ENCODE peak calls at places on chromosomes 7 and 10, in four cellular contexts. U is endodermal cell, Q is IMR-90, Y is keratinocyte. D is an unnamed sample.

GRCh38 chr7:116633131-116633988 is 38.6 kb upstream of the MET start:
- DNase-seq in U (no peak), Y (peak; percentile 13), Q (no peak), D (no peak)

GRCh38 chr10:44418637-44419036 is 33.7 kb upstream of the CXCL12 start:
- DNase-seq in Q (no peak), Y (no peak), U (peak; percentile 22), D (no peak)

GRCh38 chr7:121385800-121386179 is 10.3 kb downstream of the FAM3C start:
- DNase-seq in U (no peak), Y (no peak), Q (peak; percentile 15), D (peak; percentile 71)

GRCh38 chr7:23011222-23011924 is 2.6 kb downstream of the HYCC1 start:
- DNase-seq in U (no peak), Y (no peak), Q (no peak), D (no peak)

GRCh38 chr10:21724695-21725371 is 190.8 kb downstream of the MLLT10 start:
- DNase-seq in U (peak; percentile 45), Q (peak; percentile 100), Y (peak; percentile 95), D (peak; percentile 97)

GRCh38 chr10:99958287-99958686 is 51.5 kb downstream of the DNMBP start:
- DNase-seq in U (no peak), Y (no peak), Q (peak; percentile 67), D (peak; percentile 95)

GRCh38 chr10:108788891-108789290 is 1134.4 kb downstream of the XPNPEP1 start:
- DNase-seq in U (no peak), Y (no peak), Q (no peak), D (no peak)

GRCh38 chr7:158358926-158359645 is 228.5 kb downstream of the PTPRN2 start:
- DNase-seq in Q (no peak), Y (no peak), U (peak; percentile 18), D (no peak)

GRCh38 chr7:154881046-154881445 is 121.9 kb downstream of the PAXIP1 start:
- DNase-seq in Y (no peak), Q (no peak), U (no peak), D (no peak)

GRCh38 chr7:43108255-43109011 is 4.0 kb upstream of the HECW1 start:
- DNase-seq in Y (peak; percentile 2), U (peak; percentile 97), Q (peak; percentile 39), D (peak; percentile 58)

GRCh38 chr7:102883098-102883860 is 29.5 kb upstream of the LRRC17 start:
- DNase-seq in Y (peak; percentile 40), U (no peak), Q (peak; percentile 76), D (peak; percentile 82)

GRCh38 chr10:103470755-103471653 is 8.0 kb downstream of the CALHM3 start:
- DNase-seq in Y (no peak), Q (no peak), U (peak; percentile 81), D (no peak)

GRCh38 chr7:46996972-46997371 is 584.9 kb downstream of the TNS3 start:
- DNase-seq in Q (no peak), U (no peak), Y (no peak), D (no peak)

GRCh38 chr10:84140036-84140379 is 699 bp downstream of the GHITM start:
- DNase-seq in U (peak; percentile 51), Q (peak; percentile 31), Y (no peak), D (no peak)

GRCh38 chr7:134245253-134245652 is 71.5 kb downstream of the SLC35B4 start:
- DNase-seq in Y (no peak), Q (no peak), U (no peak), D (no peak)

GRCh38 chr7:75809396-75809795 is 4.2 kb downstream of the CCL24 start:
- DNase-seq in Q (no peak), Y (no peak), U (no peak), D (no peak)

GRCh38 chr7:138935438-138936079 is 45.6 kb downstream of the KIAA1549 start:
- DNase-seq in U (peak; percentile 47), Q (peak; percentile 92), Y (peak; percentile 15), D (peak; percentile 77)

GRCh38 chr7:24214670-24215069 is 69.3 kb upstream of the NPY start:
- DNase-seq in Q (no peak), Y (no peak), U (no peak), D (no peak)

DNA sequence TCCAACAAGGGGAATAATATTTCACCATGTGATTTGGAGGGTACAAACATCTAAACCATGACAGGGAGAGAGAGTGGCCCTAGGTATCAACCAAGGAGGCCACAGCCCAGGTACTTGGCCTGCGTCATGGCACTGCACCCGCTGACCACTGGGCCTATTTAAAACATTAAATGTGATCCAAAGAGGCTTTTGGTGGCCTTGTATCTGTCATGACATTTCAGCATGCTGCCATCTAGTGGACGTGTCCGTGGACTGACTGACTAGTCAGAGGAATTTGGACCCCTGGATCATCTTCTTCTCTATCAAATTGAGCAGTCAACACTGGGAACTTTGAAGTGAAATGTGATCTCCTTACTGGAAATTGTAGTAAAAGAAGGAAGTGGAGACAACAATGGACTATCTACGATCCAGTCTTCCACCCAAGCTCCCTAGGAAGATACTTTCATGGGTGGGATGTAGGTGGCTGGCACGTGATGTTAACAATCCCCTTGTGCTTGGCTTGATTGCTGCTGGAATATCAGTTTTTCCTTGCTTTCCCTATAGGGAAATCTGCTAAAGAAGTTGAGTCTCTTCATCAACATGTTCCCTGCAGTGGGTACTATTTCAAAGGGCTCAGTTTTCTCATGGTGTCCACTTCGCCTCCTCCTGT is 24.6 kb upstream of the ITGA8 start:
- DNase-seq in Y (no peak), Q (peak; percentile 56), U (peak; percentile 91), D (peak; percentile 58)
- TF ChIP-seq CTCF in Y (peak; percentile 64), Q (peak; percentile 49), U (peak; percentile 90), D (peak; percentile 73)

DNA sequence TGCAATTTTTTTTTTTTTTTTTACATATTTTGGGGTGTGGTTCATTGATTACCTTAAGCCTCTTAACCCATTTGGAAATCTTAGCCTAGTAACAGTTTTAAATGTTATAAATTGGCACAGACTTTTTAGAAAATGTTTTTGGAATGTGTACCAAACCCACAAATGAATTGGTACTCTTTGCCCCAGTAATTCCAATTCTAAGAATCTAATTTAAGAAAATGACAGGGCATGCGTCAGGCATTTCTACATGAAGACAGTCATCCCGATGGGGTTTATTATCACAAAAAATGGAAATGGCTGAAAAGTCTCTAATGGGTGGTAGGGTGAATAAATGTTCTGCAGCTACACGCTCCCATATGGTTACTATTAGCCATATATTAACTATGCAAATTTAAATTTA is 54.9 kb downstream of the ITIH5 start:
- DNase-seq in U (no peak), Q (no peak), Y (no peak), D (no peak)
- H3K9ac ChIP-seq in U (no peak overlapping the region), Q (no peak overlapping the region), Y (no peak overlapping the region), D (no peak overlapping the region)

GRCh38 chr7:97079300-97079699 is 38.2 kb upstream of the SDHAF3 start:
- DNase-seq in U (no peak), Y (no peak), Q (no peak), D (no peak)

GRCh38 chr7:97078023-97078988 is 39.2 kb upstream of the SDHAF3 start:
- DNase-seq in U (no peak), Q (no peak), Y (no peak), D (no peak)

GRCh38 chr7:97081901-97082300 is 35.6 kb upstream of the SDHAF3 start:
- DNase-seq in Y (no peak), Q (no peak), U (no peak), D (no peak)

DNA sequence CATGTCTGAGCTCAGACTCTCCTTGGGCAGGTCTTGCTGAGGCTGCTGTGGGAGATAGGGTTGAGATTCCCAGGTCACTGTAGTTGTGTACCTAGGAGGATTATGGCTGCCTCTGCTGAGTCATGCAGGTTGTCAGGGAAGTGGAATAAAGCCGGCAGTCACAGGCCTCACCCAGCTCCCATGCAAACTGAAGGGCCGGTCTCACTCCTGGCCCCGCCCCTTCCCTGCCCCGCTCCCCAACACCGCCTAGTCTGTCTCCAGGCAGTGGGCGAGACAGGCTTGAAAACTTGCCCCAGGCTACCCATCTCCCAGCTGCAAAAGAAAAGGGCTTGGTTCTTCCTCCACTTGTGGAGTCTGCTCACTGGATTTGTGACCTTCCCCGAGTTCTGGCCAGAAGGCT is 41.6 kb upstream of the SDHAF3 start:
- DNase-seq in Y (no peak), U (peak; percentile 49), Q (no peak), D (no peak)
- H3K36me3 ChIP-seq in Y (no peaks in the 10 kb centered on the region), U (no peaks in the 10 kb centered on the region), Q (no peaks in the 10 kb centered on the region), D (no peaks in the 10 kb centered on the region)

GRCh38 chr7:12211054-12212050 is at the start of gene TMEM106B:
- DNase-seq in Q (peak; percentile 92), Y (peak; percentile 63), U (peak; percentile 98), D (peak; percentile 97)
- TF ChIP-seq CTCF in Q (no peak), Y (peak; percentile 28), U (peak; percentile 34), D (no peak)

GRCh38 chr10:101932182-101932581 is 88.6 kb upstream of the KCNIP2 start:
- DNase-seq in U (no peak), Y (no peak), Q (no peak), D (no peak)

GRCh38 chr10:101935431-101935830 is 91.8 kb upstream of the KCNIP2 start:
- DNase-seq in Y (no peak), Q (no peak), U (no peak), D (no peak)

GRCh38 chr10:101933976-101934375 is 90.4 kb upstream of the KCNIP2 start:
- DNase-seq in Q (no peak), Y (no peak), U (no peak), D (no peak)

GRCh38 chr10:101938316-101939272 is 95.0 kb upstream of the KCNIP2 start:
- DNase-seq in Q (peak; percentile 93), Y (peak; percentile 1), U (no peak), D (peak; percentile 97)

GRCh38 chr10:101934911-101935310 is 91.3 kb upstream of the KCNIP2 start:
- DNase-seq in U (no peak), Q (no peak), Y (no peak), D (no peak)
- H3K9ac ChIP-seq in U (no peak overlapping the region), Q (no peak overlapping the region), Y (no peak overlapping the region), D (no peak overlapping the region)